ENCODE peak calls at places on chromosomes 6 and 20, in nine cellular contexts. L, P, S, D, G, C, F, R and A are unnamed samples.

GRCh38 chr20:47455133-47456040 is 46.3 kb upstream of the NCOA3 start:
- DNase-seq in L (no peak), P (no peak), S (no peak), D (no peak), G (no peak), C (no peak), F (no peak), R (no peak), A (no peak)

GRCh38 chr6:135212020-135212806 is 31.1 kb downstream of the MYB start:
- DNase-seq in L (no peak), P (peak), S (no peak), D (peak), G (no peak), C (no peak), F (no peak), R (peak), A (no peak)

GRCh38 chr6:155050311-155050710 is 55.2 kb downstream of the TIAM2 start:
- DNase-seq in L (peak), P (peak), S (no peak), D (no peak), G (no peak), C (no peak), F (no peak), R (peak), A (no peak)

GRCh38 chr20:57126481-57127092 is 139.9 kb downstream of the BMP7 start:
- DNase-seq in L (no peak), P (no peak), S (no peak), D (no peak), G (no peak), C (no peak), F (no peak), R (no peak), A (no peak)

GRCh38 chr20:53738945-53739798 is 145.5 kb upstream of the ZNF217 start:
- DNase-seq in L (no peak), P (no peak), S (no peak), D (no peak), G (peak), C (no peak), F (no peak), R (no peak), A (no peak)

GRCh38 chr20:35947489-35947888 is 6.8 kb downstream of the SCAND1 start:
- DNase-seq in L (peak), P (peak), S (no peak), D (peak), G (peak), C (peak), F (no peak), R (peak), A (peak)

GRCh38 chr6:89508755-89509563 is 76.0 kb downstream of the ANKRD6 start:
- DNase-seq in L (no peak), P (no peak), S (no peak), D (no peak), G (no peak), C (peak), F (no peak), R (no peak), A (no peak)

GRCh38 chr6:20559924-20560551 is 25.8 kb downstream of the CDKAL1 start:
- DNase-seq in L (no peak), P (no peak), S (no peak), D (no peak), G (no peak), C (no peak), F (no peak), R (no peak), A (no peak)

GRCh38 chr6:12751694-12752304 is 35.2 kb downstream of the PHACTR1 start:
- DNase-seq in L (peak), P (peak), S (peak), D (peak), G (peak), C (peak), F (no peak), R (peak), A (no peak)

GRCh38 chr20:3871549-3872265 is 17.5 kb upstream of the PANK2 start:
- DNase-seq in L (no peak), P (no peak), S (no peak), D (peak), G (no peak), C (no peak), F (no peak), R (no peak), A (no peak)

GRCh38 chr6:69584913-69585729 is 211.7 kb downstream of the LMBRD1 start:
- DNase-seq in L (peak), P (peak), S (no peak), D (no peak), G (peak), C (peak), F (no peak), R (no peak), A (no peak)

GRCh38 chr20:19310541-19310940 is 98.1 kb downstream of the SLC24A3 start:
- DNase-seq in L (no peak), P (no peak), S (no peak), D (no peak), G (no peak), C (no peak), F (no peak), R (no peak), A (no peak)

GRCh38 chr6:53959717-53960116 is 151.5 kb upstream of the MLIP start:
- DNase-seq in L (no peak), P (no peak), S (no peak), D (peak), G (no peak), C (no peak), F (no peak), R (peak), A (no peak)

GRCh38 chr20:22684072-22684762 is 99.8 kb upstream of the FOXA2 start:
- DNase-seq in L (peak), P (peak), S (peak), D (peak), G (peak), C (peak), F (no peak), R (peak), A (peak)

GRCh38 chr6:22658183-22658582 is 88.8 kb downstream of the HDGFL1 start:
- DNase-seq in L (no peak), P (no peak), S (no peak), D (no peak), G (no peak), C (no peak), F (no peak), R (no peak), A (no peak)

GRCh38 chr6:52503344-52503747 is 73.5 kb downstream of the TRAM2 start:
- DNase-seq in L (no peak), P (no peak), S (peak), D (no peak), G (no peak), C (peak), F (no peak), R (no peak), A (peak)

GRCh38 chr6:27669798-27670301 is 196.9 kb upstream of the ZNF184 start:
- DNase-seq in L (no peak), P (no peak), S (no peak), D (no peak), G (no peak), C (peak), F (no peak), R (no peak), A (no peak)

GRCh38 chr6:108596947-108597346 is 36.2 kb downstream of the FOXO3 start:
- DNase-seq in L (no peak), P (no peak), S (no peak), D (no peak), G (peak), C (no peak), F (no peak), R (no peak), A (no peak)

GRCh38 chr6:3776881-3777507 is 25.5 kb upstream of the PXDC1 start:
- DNase-seq in L (no peak), P (no peak), S (no peak), D (no peak), G (no peak), C (peak), F (no peak), R (no peak), A (no peak)

GRCh38 chr6:134074151-134074712 is 21.8 kb upstream of the SLC2A12 start:
- DNase-seq in L (no peak), P (no peak), S (no peak), D (no peak), G (no peak), C (peak), F (no peak), R (no peak), A (no peak)

GRCh38 chr20:5150226-5151076 is 23.6 kb downstream of the CDS2 start:
- DNase-seq in L (no peak), P (no peak), S (no peak), D (no peak), G (no peak), C (no peak), F (no peak), R (peak), A (no peak)

GRCh38 chr6:143559101-143559500 is 47.6 kb upstream of the FUCA2 start:
- DNase-seq in L (no peak), P (no peak), S (no peak), D (no peak), G (no peak), C (no peak), F (no peak), R (no peak), A (no peak)

GRCh38 chr20:45405566-45406259 is 2.4 kb upstream of the DBNDD2 start:
- DNase-seq in L (peak), P (no peak), S (peak), D (no peak), G (no peak), C (peak), F (no peak), R (no peak), A (peak)

GRCh38 chr6:150099546-150099945 is 30.6 kb upstream of the ULBP3 start:
- DNase-seq in L (no peak), P (no peak), S (no peak), D (no peak), G (no peak), C (no peak), F (no peak), R (no peak), A (no peak)

GRCh38 chr20:11686195-11686594 is 231.5 kb upstream of the BTBD3 start:
- DNase-seq in L (no peak), P (no peak), S (no peak), D (no peak), G (no peak), C (no peak), F (no peak), R (no peak), A (no peak)

GRCh38 chr20:51313275-51313898 is 229.1 kb downstream of the NFATC2 start:
- DNase-seq in L (no peak), P (no peak), S (no peak), D (no peak), G (no peak), C (peak), F (no peak), R (peak), A (no peak)

GRCh38 chr6:159095561-159096095 is 50.8 kb upstream of the TAGAP start:
- DNase-seq in L (no peak), P (no peak), S (no peak), D (no peak), G (no peak), C (peak), F (no peak), R (no peak), A (no peak)

GRCh38 chr6:6841571-6841970 is 253.1 kb downstream of the LY86 start:
- DNase-seq in L (no peak), P (no peak), S (no peak), D (no peak), G (peak), C (no peak), F (no peak), R (no peak), A (no peak)

GRCh38 chr6:111242452-111242851 is 155.1 kb downstream of the SLC16A10 start:
- DNase-seq in L (no peak), P (no peak), S (no peak), D (peak), G (no peak), C (no peak), F (no peak), R (peak), A (no peak)

GRCh38 chr6:19845271-19846046 is 8.3 kb downstream of the ID4 start:
- DNase-seq in L (no peak), P (no peak), S (no peak), D (no peak), G (no peak), C (no peak), F (no peak), R (peak), A (no peak)

GRCh38 chr6:138031850-138032249 is 75.4 kb downstream of the PERP start:
- DNase-seq in L (no peak), P (no peak), S (no peak), D (peak), G (no peak), C (no peak), F (no peak), R (no peak), A (no peak)

GRCh38 chr6:157760589-157761330 is 62.3 kb upstream of the SNX9 start:
- DNase-seq in L (no peak), P (peak), S (no peak), D (peak), G (no peak), C (peak), F (no peak), R (peak), A (no peak)

GRCh38 chr20:45394221-45395113 is 13.6 kb upstream of the DBNDD2 start:
- DNase-seq in L (no peak), P (no peak), S (no peak), D (no peak), G (no peak), C (no peak), F (no peak), R (no peak), A (no peak)

GRCh38 chr6:3239110-3239830 is 11.8 kb upstream of the TUBB2B start:
- DNase-seq in L (no peak), P (no peak), S (no peak), D (no peak), G (no peak), C (peak), F (no peak), R (no peak), A (no peak)

GRCh38 chr6:140281794-140282193 is 907.3 kb upstream of the CITED2 start:
- DNase-seq in L (no peak), P (no peak), S (no peak), D (no peak), G (no peak), C (no peak), F (no peak), R (no peak), A (no peak)
- TF ChIP-seq CTCF in L (no peak), P (no peak), S (no peak), D (no peak), G (no peak), C (no peak), F (no peak), R (no peak), A (no peak)

DNA sequence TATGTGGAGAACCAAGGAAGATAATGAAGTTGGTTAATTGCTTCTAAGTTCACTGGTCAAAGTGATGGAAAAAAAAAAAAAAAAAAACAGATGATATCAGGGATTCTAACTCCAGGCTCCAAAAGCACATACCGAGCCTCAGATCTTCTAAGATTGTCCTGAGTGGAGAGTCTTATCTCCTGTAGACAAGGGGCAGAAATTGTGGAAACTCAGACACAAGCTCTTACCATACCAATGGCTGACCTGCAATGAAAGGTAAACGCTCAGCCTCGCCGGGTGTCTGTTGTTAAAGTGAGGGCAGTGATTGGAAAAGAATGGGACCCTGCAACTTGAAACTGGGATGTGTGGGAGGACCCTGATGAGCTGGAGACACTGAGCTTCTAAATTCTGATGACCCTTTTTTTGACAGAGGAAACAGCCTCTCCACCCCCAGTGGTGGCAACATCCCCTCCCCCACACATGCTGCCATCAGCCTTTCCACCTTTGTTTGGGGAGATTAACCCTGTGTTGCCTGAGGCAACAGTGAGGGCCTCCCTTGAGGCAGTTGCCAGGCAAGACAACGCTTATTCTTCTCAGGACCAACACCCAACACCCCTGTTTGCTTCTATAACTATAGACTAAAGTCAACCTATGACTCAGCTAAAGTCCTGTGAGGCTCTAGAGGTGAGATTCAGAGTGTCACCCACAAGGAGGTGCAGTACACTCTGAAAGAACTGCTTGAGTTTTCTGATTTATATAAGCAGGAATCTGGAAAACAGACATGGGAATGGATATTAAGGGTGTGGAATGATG is 154.0 kb downstream of the THBS2 start:
- DNase-seq in L (no peak), P (no peak), S (no peak), D (peak), G (no peak), C (peak), F (no peak), R (peak), A (no peak)
- TF ChIP-seq CTCF in L (no peak), P (no peak), S (no peak), D (peak), G (no peak), C (peak), F (peak), R (peak), A (no peak)

GRCh38 chr20:48748556-48748955 is 79.2 kb downstream of the PREX1 start:
- DNase-seq in L (no peak), P (no peak), S (no peak), D (no peak), G (no peak), C (no peak), F (no peak), R (no peak), A (no peak)

GRCh38 chr20:48751871-48752270 is 75.9 kb downstream of the PREX1 start:
- DNase-seq in L (no peak), P (no peak), S (no peak), D (no peak), G (no peak), C (no peak), F (no peak), R (no peak), A (no peak)

GRCh38 chr20:48750941-48751620 is 76.7 kb downstream of the PREX1 start:
- DNase-seq in L (no peak), P (peak), S (peak), D (no peak), G (peak), C (peak), F (no peak), R (no peak), A (no peak)

GRCh38 chr20:48749437-48749836 is 78.4 kb downstream of the PREX1 start:
- DNase-seq in L (no peak), P (no peak), S (no peak), D (no peak), G (no peak), C (no peak), F (no peak), R (no peak), A (no peak)

GRCh38 chr20:48750376-48750775 is 77.4 kb downstream of the PREX1 start:
- DNase-seq in L (no peak), P (no peak), S (no peak), D (no peak), G (no peak), C (no peak), F (no peak), R (no peak), A (no peak)
- TF ChIP-seq CTCF in L (no peak), P (no peak), S (no peak), D (no peak), G (no peak), C (no peak), F (no peak), R (no peak), A (no peak)

GRCh38 chr20:61121661-61122060 is 130.4 kb upstream of the CDH4 start:
- DNase-seq in L (no peak), P (no peak), S (no peak), D (no peak), G (no peak), C (no peak), F (no peak), R (no peak), A (no peak)
- TF ChIP-seq CTCF in L (no peak), P (no peak), S (no peak), D (no peak), G (no peak), C (no peak), F (no peak), R (no peak), A (no peak)

DNA sequence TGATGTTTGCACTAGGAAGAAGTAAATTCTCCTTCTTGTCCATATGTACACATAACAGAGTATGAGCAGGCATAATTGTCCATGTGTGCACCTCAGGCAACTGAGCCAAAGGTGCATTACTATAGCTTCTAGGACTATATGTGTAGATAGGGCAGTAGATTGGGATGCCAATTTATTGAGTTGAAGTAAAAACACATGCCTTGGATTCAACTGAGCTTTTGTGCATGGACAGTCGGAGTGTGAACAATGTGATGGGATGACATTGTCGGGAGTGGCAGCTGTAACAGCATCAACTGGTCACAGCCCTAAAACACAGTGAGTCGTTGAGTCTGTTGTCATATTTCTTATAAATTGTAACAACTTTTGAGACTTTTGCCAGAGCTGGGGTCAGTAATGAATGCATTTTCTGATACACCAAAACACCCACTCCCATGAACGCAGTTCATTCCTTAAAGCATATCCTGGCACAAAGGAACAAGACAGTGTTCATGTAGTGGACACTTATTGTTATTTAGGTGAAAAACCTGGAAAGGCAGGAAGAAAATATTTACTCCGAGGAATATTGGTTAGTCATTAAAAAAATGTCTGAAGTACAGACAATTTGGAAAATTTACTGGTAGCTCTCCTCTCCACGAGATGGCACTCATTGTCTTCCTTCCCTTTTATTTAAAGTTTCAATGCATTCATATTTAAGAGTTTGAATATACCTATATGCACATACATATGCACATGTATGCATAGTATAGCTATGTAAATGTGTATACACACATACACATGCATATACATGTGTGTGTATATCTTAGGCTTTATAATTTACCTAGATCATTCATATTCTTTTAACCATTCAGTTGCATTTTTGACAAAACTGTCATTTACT is 302.0 kb upstream of the STXBP5 start:
- DNase-seq in L (no peak), P (no peak), S (no peak), D (peak), G (no peak), C (no peak), F (no peak), R (peak), A (no peak)
- TF ChIP-seq CTCF in L (no peak), P (no peak), S (no peak), D (peak), G (peak), C (no peak), F (peak), R (peak), A (no peak)

DNA sequence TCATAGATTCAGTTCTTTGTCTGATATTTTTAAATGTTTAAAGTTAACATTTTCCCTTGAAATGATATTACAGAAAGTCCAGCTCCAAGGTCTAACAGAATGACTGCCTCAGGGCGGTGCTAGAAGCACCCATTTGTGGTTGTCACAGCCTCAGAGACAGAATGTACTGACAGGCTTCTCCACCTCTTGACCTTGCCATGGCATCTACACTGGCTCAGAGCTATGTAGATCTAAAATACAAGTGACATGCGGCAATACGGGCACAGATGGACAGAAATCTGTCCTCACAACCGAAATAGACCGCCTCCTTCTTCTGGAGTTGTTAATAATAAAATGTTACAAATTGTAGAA is 167.2 kb upstream of the THEMIS start:
- DNase-seq in L (no peak), P (no peak), S (no peak), D (no peak), G (no peak), C (no peak), F (no peak), R (no peak), A (no peak)
- TF ChIP-seq CTCF in L (peak), P (no peak), S (peak), D (no peak), G (no peak), C (no peak), F (peak), R (no peak), A (no peak)

DNA sequence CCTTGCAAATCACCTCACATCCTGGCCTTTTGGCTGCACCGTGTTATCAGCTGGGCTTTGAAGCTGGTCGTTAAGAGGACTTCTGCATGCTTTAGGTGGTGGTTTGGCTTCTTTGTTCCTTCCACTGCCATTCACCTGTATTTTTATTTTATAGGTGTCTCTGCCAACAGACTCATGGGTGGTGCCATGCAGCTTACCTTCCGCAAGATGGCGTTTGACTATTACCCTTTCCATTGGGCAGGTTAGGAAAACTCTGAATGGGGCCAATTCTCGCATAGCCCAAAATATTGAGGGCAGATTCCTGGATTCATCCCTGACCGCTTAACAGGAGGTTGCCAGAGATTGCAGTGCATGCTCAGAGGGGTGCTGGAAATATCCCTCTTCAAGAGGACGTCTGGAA is 32.4 kb downstream of the TAF11 start:
- DNase-seq in L (no peak), P (no peak), S (no peak), D (no peak), G (no peak), C (peak), F (no peak), R (no peak), A (no peak)
- TF ChIP-seq CTCF in L (no peak), P (no peak), S (no peak), D (no peak), G (no peak), C (peak), F (no peak), R (no peak), A (no peak)